ENCODE peak calls at places on chromosomes 11 and 22, in four cellular contexts. U is neural crest cell, H is neural progenitor cell, T is A172. E is an unnamed sample.

GRCh38 chr11:65471410-65471762 is 27.5 kb upstream of the MALAT1 start:
- DNase-seq in T (peak; percentile 76), H (peak; percentile 69), U (no peak), E (peak; percentile 91)

GRCh38 chr22:41908409-41909289 is 6.2 kb downstream of the SHISA8 start:
- DNase-seq in U (no peak), T (no peak), H (peak; percentile 34), E (no peak)

GRCh38 chr22:50293441-50294318 is 13.8 kb downstream of the PLXNB2 start:
- DNase-seq in H (peak; percentile 94), T (no peak), U (no peak), E (peak; percentile 71)

GRCh38 chr22:45506961-45507360 is 4.3 kb downstream of the FBLN1 start:
- DNase-seq in H (no peak), U (no peak), T (no peak), E (no peak)

GRCh38 chr22:37552560-37553163 is 7.6 kb upstream of the CDC42EP1 start:
- DNase-seq in U (no peak), H (peak; percentile 94), T (peak; percentile 65), E (peak; percentile 61)

GRCh38 chr11:36131719-36132349 is 157.4 kb downstream of the COMMD9 start:
- DNase-seq in U (peak; percentile 18), T (peak; percentile 23), H (peak; percentile 85), E (peak; percentile 82)

GRCh38 chr22:31947296-31947695 is 3.0 kb downstream of the YWHAH start:
- DNase-seq in T (no peak), U (no peak), H (no peak), E (peak; percentile 77)

GRCh38 chr11:19683141-19683805 is 29.4 kb upstream of the NAV2 start:
- DNase-seq in T (no peak), U (no peak), H (no peak), E (no peak)

GRCh38 chr22:27531782-27532530 is 269.6 kb downstream of the MN1 start:
- DNase-seq in T (peak; percentile 60), H (no peak), U (no peak), E (peak; percentile 49)

GRCh38 chr11:65003282-65003681 is 6.5 kb upstream of the BATF2 start:
- DNase-seq in T (no peak), U (no peak), H (peak; percentile 57), E (peak; percentile 20)

GRCh38 chr11:96097844-96098421 is 174.0 kb upstream of the MTMR2 start:
- DNase-seq in T (no peak), H (no peak), U (no peak), E (no peak)

GRCh38 chr11:102287963-102288744 is 29.1 kb upstream of the BIRC3 start:
- DNase-seq in H (peak; percentile 86), T (peak; percentile 58), U (peak; percentile 30), E (peak; percentile 85)

GRCh38 chr22:49321477-49322055 is 506.1 kb downstream of the BRD1 start:
- DNase-seq in U (no peak), H (no peak), T (no peak), E (no peak)

GRCh38 chr22:36409911-36410756 is 22.4 kb upstream of the MYH9 start:
- DNase-seq in U (peak; percentile 57), T (no peak), H (peak; percentile 100), E (peak; percentile 58)

E was measured in dermis blood vessel endothelial cell.